ENCODE peak calls at places on chromosomes 13 and 19, in eight cellular contexts. One of them, this sample, is unnamed.
A peak's percentile ranks its signal among the peaks of the same experiment; 100 is the strongest.

GRCh38 chr19:5588441-5588840 is 20.7 kb upstream of the TINCR start:
- DNase-seq in activated naive CD4-positive, alpha-beta T cell: no peak
- DNase-seq in T-cell: no peak
- DNase-seq in endothelial cell: no peak
- DNase-seq in neural crest cell: no peak
- DNase-seq in bronchial epithelial cell: no peak
- DNase-seq in heart right ventricle: no peak
- DNase-seq in NCI-H2081 treated with DMSO at 0.1 percent for 48 hours: no peak
- DNase-seq in this sample: no peak

GRCh38 chr19:10751109-10751972 is 33.5 kb downstream of the DNM2 start:
- DNase-seq in activated naive CD4-positive, alpha-beta T cell: no peak
- DNase-seq in bronchial epithelial cell: peak; percentile 69
- DNase-seq in heart right ventricle: no peak
- DNase-seq in endothelial cell: peak; percentile 52
- DNase-seq in T-cell: no peak
- DNase-seq in NCI-H2081 treated with DMSO at 0.1 percent for 48 hours: no peak
- DNase-seq in neural crest cell: no peak
- DNase-seq in this sample: no peak

GRCh38 chr13:48214519-48215121 is 18.4 kb upstream of the ITM2B start:
- DNase-seq in heart right ventricle: no peak
- DNase-seq in endothelial cell: no peak
- DNase-seq in activated naive CD4-positive, alpha-beta T cell: no peak
- DNase-seq in neural crest cell: no peak
- DNase-seq in T-cell: no peak
- DNase-seq in bronchial epithelial cell: peak; percentile 49
- DNase-seq in NCI-H2081 treated with DMSO at 0.1 percent for 48 hours: no peak
- DNase-seq in this sample: no peak

GRCh38 chr19:13215572-13216380 is 65.6 kb downstream of the IER2 start:
- DNase-seq in bronchial epithelial cell: no peak
- DNase-seq in heart right ventricle: no peak
- DNase-seq in NCI-H2081 treated with DMSO at 0.1 percent for 48 hours: no peak
- DNase-seq in neural crest cell: no peak
- DNase-seq in activated naive CD4-positive, alpha-beta T cell: no peak
- DNase-seq in endothelial cell: no peak
- DNase-seq in T-cell: no peak
- DNase-seq in this sample: no peak

GRCh38 chr19:11261902-11262839 is at the start of gene DOCK6:
- DNase-seq in activated naive CD4-positive, alpha-beta T cell: no peak
- DNase-seq in neural crest cell: peak; percentile 38
- DNase-seq in heart right ventricle: no peak
- DNase-seq in T-cell: peak; percentile 17
- DNase-seq in endothelial cell: peak; percentile 54
- DNase-seq in bronchial epithelial cell: no peak
- DNase-seq in NCI-H2081 treated with DMSO at 0.1 percent for 48 hours: no peak
- DNase-seq in this sample: peak; percentile 79

GRCh38 chr13:80524447-80525215 is 183.7 kb upstream of the SPRY2 start:
- DNase-seq in activated naive CD4-positive, alpha-beta T cell: no peak
- DNase-seq in bronchial epithelial cell: peak; percentile 91
- DNase-seq in endothelial cell: no peak
- DNase-seq in T-cell: no peak
- DNase-seq in neural crest cell: no peak
- DNase-seq in heart right ventricle: no peak
- DNase-seq in NCI-H2081 treated with DMSO at 0.1 percent for 48 hours: no peak
- DNase-seq in this sample: no peak

GRCh38 chr19:51440846-51441409 is 17.3 kb downstream of the SIGLEC8 start:
- DNase-seq in heart right ventricle: no peak
- DNase-seq in endothelial cell: no peak
- DNase-seq in NCI-H2081 treated with DMSO at 0.1 percent for 48 hours: no peak
- DNase-seq in T-cell: no peak
- DNase-seq in activated naive CD4-positive, alpha-beta T cell: no peak
- DNase-seq in bronchial epithelial cell: no peak
- DNase-seq in neural crest cell: no peak
- DNase-seq in this sample: no peak

GRCh38 chr19:18476507-18477041 is 38.6 kb upstream of the ISYNA1 start:
- DNase-seq in endothelial cell: no peak
- DNase-seq in heart right ventricle: no peak
- DNase-seq in neural crest cell: no peak
- DNase-seq in bronchial epithelial cell: no peak
- DNase-seq in T-cell: no peak
- DNase-seq in activated naive CD4-positive, alpha-beta T cell: no peak
- DNase-seq in NCI-H2081 treated with DMSO at 0.1 percent for 48 hours: no peak
- DNase-seq in this sample: no peak

GRCh38 chr19:48660854-48661731 is 11.7 kb downstream of the NTN5 start:
- DNase-seq in NCI-H2081 treated with DMSO at 0.1 percent for 48 hours: peak; percentile 94
- DNase-seq in T-cell: peak; percentile 67
- DNase-seq in endothelial cell: peak; percentile 41
- DNase-seq in neural crest cell: peak; percentile 31
- DNase-seq in heart right ventricle: peak; percentile 94
- DNase-seq in bronchial epithelial cell: peak; percentile 87
- DNase-seq in activated naive CD4-positive, alpha-beta T cell: peak; percentile 59
- DNase-seq in this sample: no peak

GRCh38 chr19:12668346-12668745 is 1.7 kb downstream of the WDR83 start:
- DNase-seq in NCI-H2081 treated with DMSO at 0.1 percent for 48 hours: no peak
- DNase-seq in endothelial cell: no peak
- DNase-seq in T-cell: no peak
- DNase-seq in heart right ventricle: no peak
- DNase-seq in neural crest cell: no peak
- DNase-seq in bronchial epithelial cell: no peak
- DNase-seq in activated naive CD4-positive, alpha-beta T cell: no peak
- DNase-seq in this sample: peak; percentile 42

GRCh38 chr19:18357442-18358264 is 17.3 kb downstream of the PGPEP1 start:
- DNase-seq in NCI-H2081 treated with DMSO at 0.1 percent for 48 hours: no peak
- DNase-seq in neural crest cell: no peak
- DNase-seq in T-cell: no peak
- DNase-seq in heart right ventricle: no peak
- DNase-seq in bronchial epithelial cell: no peak
- DNase-seq in activated naive CD4-positive, alpha-beta T cell: no peak
- DNase-seq in endothelial cell: no peak
- DNase-seq in this sample: no peak

GRCh38 chr13:50916701-50917184 is 7.2 kb downstream of the RNASEH2B start:
- DNase-seq in heart right ventricle: peak; percentile 10
- DNase-seq in T-cell: no peak
- DNase-seq in activated naive CD4-positive, alpha-beta T cell: no peak
- DNase-seq in neural crest cell: no peak
- DNase-seq in endothelial cell: no peak
- DNase-seq in bronchial epithelial cell: no peak
- DNase-seq in NCI-H2081 treated with DMSO at 0.1 percent for 48 hours: no peak
- DNase-seq in this sample: no peak

GRCh38 chr19:48530044-48530720 is 18.5 kb upstream of the LMTK3 start:
- DNase-seq in bronchial epithelial cell: no peak
- DNase-seq in T-cell: no peak
- DNase-seq in activated naive CD4-positive, alpha-beta T cell: no peak
- DNase-seq in NCI-H2081 treated with DMSO at 0.1 percent for 48 hours: no peak
- DNase-seq in endothelial cell: no peak
- DNase-seq in heart right ventricle: no peak
- DNase-seq in neural crest cell: no peak
- DNase-seq in this sample: no peak

GRCh38 chr19:13172335-13173128 is 22.3 kb downstream of the IER2 start:
- DNase-seq in endothelial cell: no peak
- DNase-seq in heart right ventricle: peak; percentile 80
- DNase-seq in bronchial epithelial cell: peak; percentile 81
- DNase-seq in T-cell: peak; percentile 68
- DNase-seq in NCI-H2081 treated with DMSO at 0.1 percent for 48 hours: no peak
- DNase-seq in activated naive CD4-positive, alpha-beta T cell: peak; percentile 72
- DNase-seq in neural crest cell: no peak
- DNase-seq in this sample: no peak

GRCh38 chr13:20288561-20288960 is 56.4 kb upstream of the GJB6 start:
- DNase-seq in bronchial epithelial cell: no peak
- DNase-seq in activated naive CD4-positive, alpha-beta T cell: no peak
- DNase-seq in heart right ventricle: no peak
- DNase-seq in T-cell: no peak
- DNase-seq in NCI-H2081 treated with DMSO at 0.1 percent for 48 hours: no peak
- DNase-seq in endothelial cell: no peak
- DNase-seq in neural crest cell: no peak
- DNase-seq in this sample: no peak

GRCh38 chr19:16429066-16429758 is 42.6 kb downstream of the EPS15L1 start:
- DNase-seq in NCI-H2081 treated with DMSO at 0.1 percent for 48 hours: no peak
- DNase-seq in heart right ventricle: peak; percentile 74
- DNase-seq in endothelial cell: no peak
- DNase-seq in activated naive CD4-positive, alpha-beta T cell: no peak
- DNase-seq in neural crest cell: no peak
- DNase-seq in bronchial epithelial cell: peak; percentile 69
- DNase-seq in T-cell: no peak
- DNase-seq in this sample: no peak

GRCh38 chr19:4993683-4994082 is 24.8 kb downstream of the KDM4B start:
- DNase-seq in heart right ventricle: no peak
- DNase-seq in T-cell: no peak
- DNase-seq in activated naive CD4-positive, alpha-beta T cell: no peak
- DNase-seq in bronchial epithelial cell: peak; percentile 33
- DNase-seq in endothelial cell: no peak
- DNase-seq in NCI-H2081 treated with DMSO at 0.1 percent for 48 hours: no peak
- DNase-seq in neural crest cell: no peak
- DNase-seq in this sample: no peak

GRCh38 chr13:102580552-102581169 is 16.1 kb upstream of the TPP2 start:
- DNase-seq in NCI-H2081 treated with DMSO at 0.1 percent for 48 hours: no peak
- DNase-seq in neural crest cell: peak; percentile 32
- DNase-seq in heart right ventricle: peak; percentile 38
- DNase-seq in activated naive CD4-positive, alpha-beta T cell: no peak
- DNase-seq in T-cell: no peak
- DNase-seq in bronchial epithelial cell: peak; percentile 80
- DNase-seq in endothelial cell: peak; percentile 33
- DNase-seq in this sample: no peak

GRCh38 chr19:2766594-2767372 is 16.3 kb downstream of the SGTA start:
- DNase-seq in bronchial epithelial cell: no peak
- DNase-seq in neural crest cell: no peak
- DNase-seq in activated naive CD4-positive, alpha-beta T cell: no peak
- DNase-seq in endothelial cell: no peak
- DNase-seq in NCI-H2081 treated with DMSO at 0.1 percent for 48 hours: no peak
- DNase-seq in T-cell: no peak
- DNase-seq in heart right ventricle: no peak
- DNase-seq in this sample: no peak

This sample was measured in ecto neural progenitor cell.